ENCODE peak calls at places on chromosomes 4 and X, in eight cellular contexts. O is fibroblast of the conjunctiva, F is NCI-H1930, S is C1 segment of cervical spinal cord, L is left ventricle myocardium inferior, G is IMR-90, V is stromal cell of bone marrow, R is nephron progenitor cell. W is an unnamed sample.

GRCh38 chr4:141131738-141132688 is 1.3 kb downstream of the RNF150 start:
- DNase-seq in O (no peak), F (no peak), S (peak), L (peak), G (peak), V (no peak), R (peak), W (peak)

GRCh38 chrX:108167211-108167872 is 75.8 kb downstream of the ATG4A start:
- DNase-seq in O (peak), F (no peak), S (no peak), L (no peak), G (peak), V (no peak), R (no peak), W (no peak)

GRCh38 chrX:150050387-150050786 is 112.1 kb upstream of the EOLA2 start:
- DNase-seq in O (no peak), F (no peak), S (no peak), L (no peak), G (no peak), V (no peak), R (no peak), W (no peak)

GRCh38 chrX:108072746-108073145 is 18.6 kb downstream of the PSMD10 start:
- DNase-seq in O (no peak), F (no peak), S (no peak), L (no peak), G (peak), V (no peak), R (no peak), W (no peak)

GRCh38 chrX:24956828-24957227 is 58.9 kb downstream of the ARX start:
- DNase-seq in O (no peak), F (no peak), S (no peak), L (no peak), G (peak), V (no peak), R (no peak), W (no peak)

GRCh38 chr4:86130160-86130933 is 229.5 kb downstream of the MAPK10 start:
- DNase-seq in O (no peak), F (no peak), S (no peak), L (no peak), G (no peak), V (no peak), R (no peak), W (no peak)

GRCh38 chrX:17525266-17525665 is 150.3 kb downstream of the NHS start:
- DNase-seq in O (no peak), F (no peak), S (no peak), L (no peak), G (peak), V (no peak), R (no peak), W (no peak)

GRCh38 chrX:134240209-134240608 is 3.2 kb downstream of the CCDC160 start:
- DNase-seq in O (no peak), F (no peak), S (no peak), L (no peak), G (no peak), V (no peak), R (no peak), W (no peak)

GRCh38 chr4:151744614-151745013 is 16.2 kb downstream of the GATB start:
- DNase-seq in O (peak), F (no peak), S (no peak), L (no peak), G (peak), V (peak), R (no peak), W (no peak)

GRCh38 chr4:67973608-67974007 is 10.3 kb upstream of the TMPRSS11A start:
- DNase-seq in O (no peak), F (no peak), S (no peak), L (no peak), G (no peak), V (no peak), R (no peak), W (no peak)

GRCh38 chrX:24030597-24030996 is 3.6 kb upstream of the KLHL15 start:
- DNase-seq in O (no peak), F (no peak), S (no peak), L (no peak), G (no peak), V (no peak), R (no peak), W (no peak)

GRCh38 chr4:183469936-183470335 is 25.5 kb downstream of the CDKN2AIP start:
- DNase-seq in O (no peak), F (no peak), S (no peak), L (no peak), G (peak), V (no peak), R (no peak), W (no peak)

GRCh38 chr4:113423631-113424030 is 337.9 kb downstream of the CAMK2D start:
- DNase-seq in O (no peak), F (no peak), S (no peak), L (no peak), G (peak), V (no peak), R (no peak), W (no peak)

GRCh38 chr4:52795533-52795932 is 44.3 kb upstream of the ERVMER34-1 start:
- DNase-seq in O (no peak), F (no peak), S (no peak), L (no peak), G (no peak), V (no peak), R (no peak), W (no peak)

GRCh38 chr4:79065262-79065661 is 126.0 kb upstream of the PAQR3 start:
- DNase-seq in O (no peak), F (no peak), S (no peak), L (no peak), G (no peak), V (no peak), R (no peak), W (no peak)

GRCh38 chr4:181685911-181686310 is 557.3 kb upstream of the TENM3 start:
- DNase-seq in O (peak), F (no peak), S (no peak), L (no peak), G (peak), V (peak), R (no peak), W (no peak)

GRCh38 chr4:101076032-101076431 is 271.3 kb downstream of the PPP3CA start:
- DNase-seq in O (no peak), F (no peak), S (no peak), L (no peak), G (no peak), V (no peak), R (no peak), W (no peak)

GRCh38 chr4:160026720-160027119 is 923.8 kb downstream of the RAPGEF2 start:
- DNase-seq in O (no peak), F (no peak), S (no peak), L (no peak), G (no peak), V (no peak), R (no peak), W (peak)

GRCh38 chr4:1573830-1574459 is 110.2 kb downstream of the FAM53A start:
- DNase-seq in O (no peak), F (no peak), S (no peak), L (no peak), G (no peak), V (no peak), R (peak), W (no peak)

GRCh38 chrX:115362334-115363095 is 73.0 kb downstream of the LUZP4 start:
- DNase-seq in O (no peak), F (no peak), S (no peak), L (no peak), G (peak), V (no peak), R (no peak), W (no peak)

GRCh38 chr4:98539299-98539698 is 119.1 kb downstream of the TSPAN5 start:
- DNase-seq in O (no peak), F (no peak), S (no peak), L (no peak), G (no peak), V (no peak), R (no peak), W (no peak)

GRCh38 chr4:108322497-108322896 is 153.8 kb upstream of the LEF1 start:
- DNase-seq in O (no peak), F (no peak), S (no peak), L (no peak), G (no peak), V (no peak), R (no peak), W (no peak)

GRCh38 chr4:627751-628150 is 2.4 kb downstream of the PDE6B start:
- DNase-seq in O (no peak), F (no peak), S (no peak), L (peak), G (no peak), V (no peak), R (no peak), W (peak)

GRCh38 chr4:15513545-15513944 is 43.9 kb downstream of the CC2D2A start:
- DNase-seq in O (no peak), F (no peak), S (no peak), L (no peak), G (peak), V (no peak), R (no peak), W (no peak)

GRCh38 chr4:82782626-82783025 is 16.0 kb downstream of the SCD5 start:
- DNase-seq in O (no peak), F (no peak), S (no peak), L (no peak), G (no peak), V (no peak), R (no peak), W (peak)

GRCh38 chrX:154013614-154014360 is 5.9 kb downstream of the IRAK1 start:
- DNase-seq in O (no peak), F (no peak), S (peak), L (no peak), G (peak), V (no peak), R (peak), W (peak)

GRCh38 chrX:99549381-99549780 is 860.7 kb downstream of the PCDH19 start:
- DNase-seq in O (no peak), F (no peak), S (no peak), L (no peak), G (no peak), V (no peak), R (no peak), W (no peak)

GRCh38 chr4:143025111-143025704 is 159.5 kb upstream of the USP38 start:
- DNase-seq in O (no peak), F (no peak), S (no peak), L (no peak), G (peak), V (no peak), R (no peak), W (peak)

GRCh38 chr4:177308842-177309524 is 691 bp upstream of the NEIL3 start:
- DNase-seq in O (no peak), F (no peak), S (no peak), L (no peak), G (no peak), V (no peak), R (no peak), W (no peak)

GRCh38 chr4:84916233-84916632 is 50.3 kb downstream of the WDFY3 start:
- DNase-seq in O (no peak), F (no peak), S (no peak), L (no peak), G (no peak), V (no peak), R (no peak), W (no peak)

GRCh38 chrX:40152173-40152705 is 54.5 kb upstream of the BCOR start:
- DNase-seq in O (no peak), F (no peak), S (peak), L (no peak), G (no peak), V (no peak), R (peak), W (peak)

W was measured in H9.